ENCODE peak calls at places on chromosomes 11 and 22, in seven cellular contexts. G, E, W, L, Y, B and M are unnamed samples.

GRCh38 chr22:47084226-47084625 is 321.8 kb downstream of the TBC1D22A start:
- DNase-seq in E (no peak), G (no peak), Y (no peak), B (no peak), W (no peak), L (no peak), M (no peak)

GRCh38 chr22:42299586-42300285 is 29.3 kb upstream of the TCF20 start:
- DNase-seq in G (no peak), Y (peak), W (no peak), B (peak), L (peak), E (peak), M (no peak)

GRCh38 chr11:57152134-57152533 is 29.6 kb upstream of the LRRC55 start:
- DNase-seq in W (no peak), G (no peak), B (no peak), L (no peak), E (no peak), Y (no peak), M (no peak)

GRCh38 chr11:82765466-82766034 is 31.9 kb upstream of the FAM181B start:
- DNase-seq in B (peak), G (no peak), L (no peak), Y (no peak), W (no peak), E (no peak), M (no peak)

GRCh38 chr11:882593-882992 is 28.0 kb downstream of the CHID1 start:
- DNase-seq in L (no peak), W (no peak), B (no peak), Y (no peak), G (no peak), E (no peak), M (no peak)

GRCh38 chr11:116851631-116852030 is 14.2 kb upstream of the APOA1 start:
- DNase-seq in G (no peak), B (peak), W (no peak), Y (no peak), L (peak), E (no peak), M (no peak)

GRCh38 chr11:43135966-43136534 is 175.7 kb upstream of the API5 start:
- DNase-seq in G (no peak), E (no peak), L (no peak), W (no peak), B (no peak), Y (no peak), M (no peak)

GRCh38 chr11:65887026-65887722 is 1.1 kb downstream of the FIBP start:
- DNase-seq in E (no peak), B (peak), Y (no peak), W (peak), L (no peak), G (no peak), M (no peak)

GRCh38 chr11:24793479-24793878 is 296.6 kb downstream of the LUZP2 start:
- DNase-seq in B (no peak), W (no peak), Y (peak), G (peak), E (no peak), L (no peak), M (no peak)

GRCh38 chr22:27947461-27947860 is 28.4 kb upstream of the PITPNB start:
- DNase-seq in E (no peak), L (no peak), B (no peak), W (no peak), Y (no peak), G (no peak), M (no peak)

GRCh38 chr22:36010913-36011312 is 17.7 kb downstream of the RBFOX2 start:
- DNase-seq in L (no peak), W (no peak), Y (no peak), E (no peak), G (peak), B (no peak), M (peak)

GRCh38 chr22:35177811-35178210 is 79.5 kb upstream of the HMGXB4 start:
- DNase-seq in L (no peak), B (no peak), W (no peak), Y (no peak), G (no peak), E (no peak), M (no peak)

GRCh38 chr11:69535928-69536327 is 54.5 kb downstream of the LINC01488 start:
- DNase-seq in B (no peak), W (peak), G (no peak), Y (no peak), L (no peak), E (no peak), M (no peak)

GRCh38 chr22:40332319-40332781 is 13.9 kb upstream of the ADSL start:
- DNase-seq in B (no peak), G (peak), L (no peak), Y (no peak), E (no peak), W (no peak), M (peak)

GRCh38 chr22:26589367-26589844 is 526 bp downstream of the TPST2 start:
- DNase-seq in B (peak), G (no peak), L (peak), E (no peak), W (peak), Y (peak), M (peak)

GRCh38 chr22:42752912-42753311 is 32.2 kb upstream of the A4GALT start:
- DNase-seq in L (no peak), W (no peak), Y (no peak), G (no peak), E (no peak), B (no peak), M (no peak)

GRCh38 chr11:113436672-113437252 is 38.4 kb downstream of the DRD2 start:
- DNase-seq in B (no peak), Y (no peak), E (no peak), L (no peak), W (no peak), G (no peak), M (no peak)

GRCh38 chr11:34063061-34063795 is 11.7 kb downstream of the CAPRIN1 start:
- DNase-seq in Y (no peak), L (no peak), W (no peak), B (no peak), G (no peak), E (no peak), M (peak)

GRCh38 chr11:17907046-17907445 is 105.8 kb downstream of the SERGEF start:
- DNase-seq in B (no peak), E (no peak), L (no peak), Y (no peak), G (no peak), W (no peak), M (no peak)

GRCh38 chr11:125777309-125777708 is 1.3 kb downstream of the PATE2 start:
- DNase-seq in E (no peak), G (peak), B (no peak), L (no peak), W (no peak), Y (no peak), M (no peak)

GRCh38 chr11:117511483-117511934 is 183.9 kb downstream of the CEP164 start:
- DNase-seq in E (no peak), B (no peak), L (no peak), G (no peak), Y (no peak), W (no peak), M (no peak)

GRCh38 chr22:42114721-42115120 is 15.9 kb downstream of the CYP2D6 start:
- DNase-seq in B (no peak), W (no peak), E (no peak), Y (peak), L (peak), G (peak), M (peak)

GRCh38 chr11:64224891-64225607 is 937 bp downstream of the TRPT1 start:
- DNase-seq in Y (no peak), B (no peak), G (no peak), W (peak), E (no peak), L (no peak), M (no peak)

GRCh38 chr11:15933896-15934625 is 422.3 kb downstream of the SOX6 start:
- DNase-seq in W (no peak), G (no peak), L (no peak), Y (no peak), E (no peak), B (no peak), M (no peak)

GRCh38 chr11:75435571-75435925 is 2.5 kb upstream of the KLHL35 start:
- DNase-seq in L (no peak), E (no peak), W (no peak), G (no peak), Y (no peak), B (no peak), M (no peak)

GRCh38 chr11:11786771-11787170 is 55.0 kb upstream of the USP47 start:
- DNase-seq in E (peak), W (no peak), B (no peak), G (peak), L (no peak), Y (no peak), M (peak)

GRCh38 chr11:11788067-11788710 is 53.6 kb upstream of the USP47 start:
- DNase-seq in L (no peak), Y (no peak), W (no peak), G (no peak), B (no peak), E (no peak), M (no peak)

GRCh38 chr11:11789735-11790369 is 51.9 kb upstream of the USP47 start:
- DNase-seq in L (peak), E (peak), B (no peak), G (peak), W (no peak), Y (peak), M (no peak)

GRCh38 chr11:11786234-11786633 is 55.5 kb upstream of the USP47 start:
- DNase-seq in W (no peak), G (no peak), E (no peak), Y (no peak), B (no peak), L (no peak), M (peak)

GRCh38 chr11:11787305-11788066 is 54.3 kb upstream of the USP47 start:
- DNase-seq in G (peak), B (peak), L (peak), Y (peak), W (peak), E (peak), M (peak)
- TF ChIP-seq CTCF in G (peak), B (peak), L (peak), Y (peak), W (peak), E (peak), M (peak)

DNA sequence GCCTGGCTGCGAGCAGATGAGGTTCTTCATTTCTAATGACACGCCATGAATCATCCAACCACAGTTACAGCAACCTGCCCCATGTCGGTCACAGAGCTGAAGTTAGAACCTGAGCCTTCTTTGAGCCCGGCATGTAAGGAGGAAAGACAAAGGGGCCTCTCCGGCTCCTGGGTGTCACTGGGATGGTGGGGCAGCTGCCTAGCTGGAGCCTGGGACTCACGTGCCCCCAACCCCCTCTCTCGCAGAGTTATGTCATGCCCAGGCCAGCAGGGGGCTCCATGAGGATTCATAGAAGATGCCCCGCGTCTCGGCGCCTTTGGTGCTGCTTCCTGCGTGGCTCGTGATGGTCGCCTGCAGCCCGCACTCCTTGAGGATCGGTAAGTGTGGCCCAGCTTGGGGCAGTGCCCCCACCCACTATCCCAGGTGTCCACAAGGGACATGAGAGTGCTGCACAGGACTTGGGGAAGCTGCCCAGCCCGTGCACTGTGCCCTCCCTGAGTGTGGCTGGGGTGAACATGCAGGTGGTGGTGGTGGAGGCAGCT is 148.5 kb downstream of the GRIK4 start:
- DNase-seq in L (peak), W (no peak), B (peak), G (peak), E (no peak), Y (peak), M (peak)
- TF ChIP-seq CTCF in L (peak), W (peak), B (peak), G (peak), E (no peak), Y (no peak), M (peak)

GRCh38 chr22:20139391-20140106 is 7.9 kb downstream of the ZDHHC8 start:
- DNase-seq in G (no peak), L (no peak), Y (no peak), W (no peak), B (no peak), E (no peak), M (no peak)

GRCh38 chr22:20141186-20142077 is 9.4 kb downstream of the CCDC188 start:
- DNase-seq in E (no peak), L (no peak), W (no peak), G (peak), Y (no peak), B (no peak), M (peak)

GRCh38 chr22:20140107-20140445 is 8.5 kb downstream of the ZDHHC8 start:
- DNase-seq in Y (no peak), E (no peak), B (no peak), G (no peak), L (no peak), W (no peak), M (no peak)

GRCh38 chr22:20138868-20139267 is 7.3 kb downstream of the ZDHHC8 start:
- DNase-seq in L (no peak), E (no peak), B (no peak), Y (no peak), G (no peak), W (no peak), M (no peak)

DNA sequence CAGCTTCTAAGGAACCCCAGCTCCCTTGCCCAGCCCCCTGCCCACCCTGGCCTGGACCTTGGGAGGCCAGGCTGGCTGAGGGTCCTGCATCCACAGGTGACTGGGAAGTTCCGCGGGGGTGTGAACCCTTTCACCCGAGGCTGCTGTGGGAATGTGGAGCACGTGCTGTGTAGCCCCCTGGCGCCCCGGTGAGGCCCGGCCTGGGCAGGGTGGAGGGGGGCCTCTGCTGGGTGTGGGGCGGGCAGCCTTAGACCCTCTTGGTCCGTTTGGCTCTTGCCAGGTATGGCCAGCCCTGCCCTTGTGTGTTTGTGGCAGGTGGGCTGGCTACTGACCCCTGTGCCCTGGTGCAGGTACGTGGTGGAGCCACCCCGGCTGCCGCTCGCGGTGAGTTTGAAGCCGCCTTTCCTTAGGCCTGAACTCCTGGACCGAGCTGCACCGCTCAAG is 8.9 kb downstream of the ZDHHC8 start:
- DNase-seq in L (no peak), G (no peak), E (no peak), Y (no peak), B (no peak), W (no peak), M (no peak)
- TF ChIP-seq CTCF in L (no peak), G (no peak), E (no peak), Y (no peak), B (no peak), W (no peak), M (no peak)

DNA sequence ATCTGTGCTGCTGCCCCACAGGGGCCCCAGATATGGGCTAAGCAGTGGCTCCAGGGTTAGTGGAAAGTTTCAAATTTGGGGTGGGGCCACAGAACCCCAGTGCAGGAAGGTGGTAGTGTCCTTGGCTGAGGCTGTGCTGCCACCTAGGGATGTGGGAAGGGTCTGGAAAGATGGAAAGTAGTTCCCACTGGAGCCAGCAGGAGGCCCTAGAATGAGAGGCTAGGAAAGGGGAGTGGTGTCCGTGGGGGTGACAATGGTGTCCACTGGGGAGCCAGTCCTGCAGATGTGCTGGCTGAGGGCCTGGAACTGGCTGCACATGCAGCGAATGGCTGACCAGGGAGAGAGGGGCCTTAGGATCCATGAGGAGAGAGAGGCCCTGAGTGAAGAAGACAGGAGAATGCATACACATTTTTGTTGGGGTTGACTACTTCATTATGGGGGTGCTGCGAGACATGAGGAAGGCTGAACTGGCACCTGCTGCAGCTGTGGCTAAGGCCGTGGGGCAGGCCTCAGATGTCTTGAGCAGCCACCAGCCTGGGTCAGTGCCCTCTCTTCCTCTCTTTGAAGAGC is 21.1 kb downstream of the RFPL3 start:
- DNase-seq in W (no peak), G (peak), L (peak), B (peak), E (no peak), Y (peak), M (peak)
- TF ChIP-seq CTCF in W (peak), G (peak), L (no peak), B (peak), E (peak), Y (no peak), M (peak)

GRCh38 chr11:78138694-78139421 is 568 bp downstream of the ALG8 start:
- DNase-seq in G (peak), L (peak), Y (peak), E (no peak), B (peak), W (no peak), M (no peak)
- TF ChIP-seq CTCF in G (peak), L (peak), Y (no peak), E (no peak), B (no peak), W (no peak), M (no peak)